ENCODE peak calls at places on chromosomes 2 and 18, in seven cellular contexts. L is stimulated activated CD4-positive, alpha-beta T cell treated with anti-CD3 and anti-CD28 coated beads, Interleukin-4, amount 100 ng/mL, for 24 hours; E is activated gamma-delta T cell treated with Interleukin-2 at 50 U/mL for 16 hours; T is cardiac fibroblast; A is AG04450; Q is activated naive CD4-positive, alpha-beta T cell; S is activated effector memory CD4-positive, alpha-beta T cell treated with anti-CD3 and anti-CD28 coated beads, Interleukin-2, amount 50 U/mL, for 16 hours. Y is an unnamed sample.
A peak's percentile ranks its signal among the peaks of the same experiment; 100 is the strongest.

GRCh38 chr18:36130039-36130831 is 536 bp downstream of the ELP2 start:
- DNase-seq in L (no peak), E (no peak), T (peak; percentile 2), A (no peak), Q (no peak), S (no peak), Y (no peak)

GRCh38 chr2:18834341-18834740 is 245.0 kb upstream of the NT5C1B start:
- DNase-seq in L (no peak), E (no peak), T (peak; percentile 90), A (no peak), Q (no peak), S (no peak), Y (peak; percentile 64)

GRCh38 chr2:36658277-36658748 is 38.2 kb upstream of the VIT start:
- DNase-seq in L (no peak), E (no peak), T (no peak), A (no peak), Q (no peak), S (no peak), Y (no peak)

GRCh38 chr2:36800381-36800780 is 103.9 kb downstream of the VIT start:
- DNase-seq in L (peak; percentile 61), E (peak; percentile 15), T (no peak), A (no peak), Q (peak; percentile 21), S (peak; percentile 76), Y (no peak)

GRCh38 chr18:46310675-46311345 is 206.6 kb downstream of the HAUS1 start:
- DNase-seq in L (no peak), E (no peak), T (no peak), A (no peak), Q (no peak), S (no peak), Y (no peak)

GRCh38 chr18:69559604-69560003 is 158.9 kb downstream of the DOK6 start:
- DNase-seq in L (no peak), E (no peak), T (no peak), A (no peak), Q (no peak), S (no peak), Y (no peak)

GRCh38 chr2:655626-656025 is 21.6 kb downstream of the TMEM18 start:
- DNase-seq in L (no peak), E (no peak), T (peak; percentile 35), A (no peak), Q (no peak), S (peak; percentile 52), Y (no peak)

GRCh38 chr2:85772019-85772745 is 18.4 kb downstream of the ATOH8 start:
- DNase-seq in L (no peak), E (no peak), T (peak; percentile 100), A (peak; percentile 100), Q (no peak), S (no peak), Y (peak; percentile 100)

GRCh38 chr2:190477563-190478454 is 56.7 kb downstream of the NEMP2 start:
- DNase-seq in L (no peak), E (no peak), T (no peak), A (no peak), Q (no peak), S (no peak), Y (no peak)

GRCh38 chr2:16186661-16187516 is 246.5 kb downstream of the MYCN start:
- DNase-seq in L (no peak), E (no peak), T (no peak), A (no peak), Q (no peak), S (no peak), Y (no peak)

GRCh38 chr2:174025271-174026121 is 60.3 kb upstream of the SP3 start:
- DNase-seq in L (no peak), E (no peak), T (peak; percentile 94), A (peak; percentile 78), Q (no peak), S (no peak), Y (no peak)

GRCh38 chr2:189657867-189658266 is 3.4 kb upstream of the ASNSD1 start:
- DNase-seq in L (peak; percentile 38), E (peak; percentile 44), T (peak; percentile 79), A (no peak), Q (peak; percentile 19), S (peak; percentile 73), Y (no peak)

GRCh38 chr18:24398515-24398914 is 891 bp upstream of the OSBPL1A start:
- DNase-seq in L (no peak), E (no peak), T (no peak), A (no peak), Q (no peak), S (no peak), Y (no peak)